ENCODE peak calls at places on chromosome 19, in six cellular contexts. One of them, this sample, is unnamed.
A peak's percentile ranks its signal among the peaks of the same experiment; 100 is the strongest.

GRCh38 chr19:6318772-6319171 is 14.6 kb downstream of the ACER1 start:
- DNase-seq in type B pancreatic cell: no peak
- DNase-seq in cardiac fibroblast: peak; percentile 38
- DNase-seq in fibroblast of lung: no peak
- DNase-seq in neural progenitor cell: no peak
- DNase-seq in mucosa of descending colon: no peak
- DNase-seq in this sample: no peak

GRCh38 chr19:46080561-46080960 is 39.8 kb upstream of the IGFL4 start:
- DNase-seq in type B pancreatic cell: no peak
- DNase-seq in cardiac fibroblast: peak; percentile 93
- DNase-seq in fibroblast of lung: peak; percentile 56
- DNase-seq in neural progenitor cell: no peak
- DNase-seq in mucosa of descending colon: no peak
- DNase-seq in this sample: peak; percentile 88

GRCh38 chr19:41753936-41754529 is 1.3 kb upstream of the CEACAM6 start:
- DNase-seq in type B pancreatic cell: no peak
- DNase-seq in cardiac fibroblast: peak; percentile 48
- DNase-seq in fibroblast of lung: peak; percentile 11
- DNase-seq in neural progenitor cell: peak; percentile 27
- DNase-seq in mucosa of descending colon: peak; percentile 90
- DNase-seq in this sample: no peak

GRCh38 chr19:14198384-14199376 is 7.3 kb downstream of the ADGRL1 start:
- DNase-seq in type B pancreatic cell: no peak
- DNase-seq in cardiac fibroblast: peak; percentile 12
- DNase-seq in fibroblast of lung: peak; percentile 43
- DNase-seq in neural progenitor cell: no peak
- DNase-seq in mucosa of descending colon: no peak
- DNase-seq in this sample: no peak

GRCh38 chr19:44752816-44753618 is 4.5 kb downstream of the BCL3 start:
- DNase-seq in type B pancreatic cell: no peak
- DNase-seq in cardiac fibroblast: peak; percentile 97
- DNase-seq in fibroblast of lung: peak; percentile 98
- DNase-seq in neural progenitor cell: peak; percentile 41
- DNase-seq in mucosa of descending colon: peak; percentile 95
- DNase-seq in this sample: peak; percentile 93

GRCh38 chr19:8449830-8450229 is 5.1 kb downstream of the HNRNPM start:
- DNase-seq in type B pancreatic cell: no peak
- DNase-seq in cardiac fibroblast: no peak
- DNase-seq in fibroblast of lung: no peak
- DNase-seq in neural progenitor cell: peak; percentile 13
- DNase-seq in mucosa of descending colon: no peak
- DNase-seq in this sample: no peak

GRCh38 chr19:55165952-55166529 is 372 bp downstream of the DNAAF3 start:
- DNase-seq in type B pancreatic cell: no peak
- DNase-seq in cardiac fibroblast: peak; percentile 79
- DNase-seq in fibroblast of lung: peak; percentile 78
- DNase-seq in neural progenitor cell: peak; percentile 97
- DNase-seq in mucosa of descending colon: peak; percentile 67
- DNase-seq in this sample: peak; percentile 92

GRCh38 chr19:1163934-1164683 is 10.0 kb downstream of the SBNO2 start:
- DNase-seq in type B pancreatic cell: no peak
- DNase-seq in cardiac fibroblast: no peak
- DNase-seq in fibroblast of lung: no peak
- DNase-seq in neural progenitor cell: no peak
- DNase-seq in mucosa of descending colon: no peak
- DNase-seq in this sample: no peak

GRCh38 chr19:34096020-34096915 is 76.0 kb upstream of the LSM14A start:
- DNase-seq in type B pancreatic cell: no peak
- DNase-seq in cardiac fibroblast: peak; percentile 73
- DNase-seq in fibroblast of lung: peak; percentile 65
- DNase-seq in neural progenitor cell: peak; percentile 80
- DNase-seq in mucosa of descending colon: peak; percentile 9
- DNase-seq in this sample: no peak

GRCh38 chr19:571127-571974 is 1.0 kb upstream of the BSG start:
- DNase-seq in type B pancreatic cell: no peak
- DNase-seq in cardiac fibroblast: peak; percentile 23
- DNase-seq in fibroblast of lung: peak; percentile 40
- DNase-seq in neural progenitor cell: peak; percentile 71
- DNase-seq in mucosa of descending colon: peak; percentile 67
- DNase-seq in this sample: peak; percentile 78

DNA sequence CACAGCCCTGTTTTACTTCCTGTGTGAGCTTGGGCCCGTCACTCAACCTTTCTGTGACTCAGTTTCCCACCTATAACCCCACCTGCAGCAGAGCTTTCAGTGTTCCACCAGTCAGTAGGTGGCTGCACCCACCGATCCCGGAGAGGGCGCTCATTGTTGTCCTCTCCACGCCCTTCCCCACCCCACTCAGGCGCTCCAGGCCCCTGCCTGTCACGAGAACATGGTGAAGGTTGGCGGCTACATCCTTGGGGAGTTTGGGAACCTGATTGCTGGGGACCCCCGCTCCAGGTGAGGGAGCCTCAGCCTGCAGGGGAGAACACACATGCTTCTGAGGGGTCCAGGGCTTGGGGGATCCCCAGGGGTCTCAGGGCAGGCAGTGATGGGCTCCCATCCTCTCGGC is 12.3 kb downstream of the FUZ start:
- DNase-seq in type B pancreatic cell: no peak
- DNase-seq in cardiac fibroblast: no peak
- DNase-seq in fibroblast of lung: no peak
- DNase-seq in neural progenitor cell: no peak
- DNase-seq in mucosa of descending colon: no peak
- DNase-seq in this sample: no peak
- TF ChIP-seq CTCF in type B pancreatic cell: no peak
- TF ChIP-seq CTCF in cardiac fibroblast: no peak
- TF ChIP-seq CTCF in fibroblast of lung: no peak
- TF ChIP-seq CTCF in neural progenitor cell: no peak
- TF ChIP-seq CTCF in mucosa of descending colon: no peak
- TF ChIP-seq CTCF in this sample: no peak

DNA sequence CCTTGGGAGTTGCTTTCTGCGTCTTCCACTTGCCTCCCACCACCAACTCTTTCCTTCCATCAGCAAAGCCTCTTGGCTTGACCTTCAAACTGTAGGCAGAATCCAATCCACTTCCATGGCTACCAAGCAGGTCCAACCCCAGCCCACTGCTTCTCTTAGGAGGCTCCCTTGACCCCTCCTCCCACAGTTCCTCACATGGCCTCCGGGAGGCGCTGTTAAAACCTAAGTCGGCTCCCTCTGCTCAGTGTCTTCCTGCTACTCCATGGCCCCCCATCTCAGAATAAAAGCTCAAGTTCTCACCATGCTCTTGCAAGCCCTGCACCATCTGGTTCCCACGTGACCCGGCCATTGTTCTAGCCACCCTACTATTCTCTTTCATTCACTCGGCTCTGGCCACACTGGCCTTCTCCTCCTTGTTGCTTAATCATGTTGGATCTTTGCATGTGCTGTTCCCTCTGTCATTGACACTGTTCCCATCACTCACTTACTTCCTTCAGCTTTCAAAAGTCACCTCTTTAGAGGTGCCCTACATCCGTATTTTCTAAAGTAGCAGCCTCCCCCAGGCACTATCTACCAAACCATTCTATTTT is 7.5 kb downstream of the IZUMO2 start:
- DNase-seq in type B pancreatic cell: no peak
- DNase-seq in cardiac fibroblast: no peak
- DNase-seq in fibroblast of lung: no peak
- DNase-seq in neural progenitor cell: peak; percentile 9
- DNase-seq in mucosa of descending colon: no peak
- DNase-seq in this sample: no peak
- TF ChIP-seq CTCF in type B pancreatic cell: peak; percentile 46
- TF ChIP-seq CTCF in cardiac fibroblast: no peak
- TF ChIP-seq CTCF in fibroblast of lung: no peak
- TF ChIP-seq CTCF in neural progenitor cell: peak; percentile 29
- TF ChIP-seq CTCF in mucosa of descending colon: no peak
- TF ChIP-seq CTCF in this sample: no peak

GRCh38 chr19:30884146-30884812 is 465.0 kb downstream of the TSHZ3 start:
- DNase-seq in type B pancreatic cell: no peak
- DNase-seq in cardiac fibroblast: no peak
- DNase-seq in fibroblast of lung: no peak
- DNase-seq in neural progenitor cell: no peak
- DNase-seq in mucosa of descending colon: no peak
- DNase-seq in this sample: peak; percentile 60

GRCh38 chr19:30881986-30882385 is 467.2 kb downstream of the TSHZ3 start:
- DNase-seq in type B pancreatic cell: peak; percentile 37
- DNase-seq in cardiac fibroblast: no peak
- DNase-seq in fibroblast of lung: no peak
- DNase-seq in neural progenitor cell: no peak
- DNase-seq in mucosa of descending colon: no peak
- DNase-seq in this sample: no peak

GRCh38 chr19:30883071-30883470 is 466.2 kb downstream of the TSHZ3 start:
- DNase-seq in type B pancreatic cell: no peak
- DNase-seq in cardiac fibroblast: no peak
- DNase-seq in fibroblast of lung: no peak
- DNase-seq in neural progenitor cell: no peak
- DNase-seq in mucosa of descending colon: no peak
- DNase-seq in this sample: no peak

GRCh38 chr19:30881281-30881680 is 468.0 kb downstream of the TSHZ3 start:
- DNase-seq in type B pancreatic cell: no peak
- DNase-seq in cardiac fibroblast: no peak
- DNase-seq in fibroblast of lung: no peak
- DNase-seq in neural progenitor cell: no peak
- DNase-seq in mucosa of descending colon: no peak
- DNase-seq in this sample: no peak

DNA sequence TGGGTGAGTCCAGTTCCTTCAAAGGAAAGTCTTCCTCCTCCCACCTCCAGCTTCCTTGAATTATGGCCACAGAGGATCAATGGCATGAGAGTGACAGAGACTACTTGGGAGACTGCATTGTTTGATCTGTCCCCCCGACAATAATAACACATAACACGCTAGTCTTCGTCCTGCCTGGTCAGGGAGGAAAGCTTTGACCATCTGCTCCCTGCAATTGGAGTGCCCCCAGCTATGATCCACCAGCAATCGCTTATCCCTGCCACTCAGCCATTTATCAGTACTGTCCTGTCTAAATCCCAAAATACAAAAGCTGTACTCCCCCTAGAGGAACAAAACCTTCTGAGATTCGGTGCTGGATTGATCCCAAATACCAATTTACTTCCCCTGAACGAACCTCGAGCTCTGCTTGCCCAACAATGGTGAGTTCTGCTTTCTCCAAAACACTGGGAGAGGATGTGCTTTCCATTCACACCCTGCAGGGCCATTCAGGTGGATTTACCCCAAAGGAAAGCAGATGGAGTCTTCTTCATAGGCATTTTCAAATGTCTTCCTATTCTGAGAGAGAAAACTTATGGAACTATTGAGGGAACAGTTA is 466.7 kb downstream of the TSHZ3 start:
- DNase-seq in type B pancreatic cell: peak; percentile 15
- DNase-seq in cardiac fibroblast: no peak
- DNase-seq in fibroblast of lung: no peak
- DNase-seq in neural progenitor cell: peak; percentile 31
- DNase-seq in mucosa of descending colon: no peak
- DNase-seq in this sample: no peak
- TF ChIP-seq CTCF in type B pancreatic cell: no peak
- TF ChIP-seq CTCF in cardiac fibroblast: no peak
- TF ChIP-seq CTCF in fibroblast of lung: no peak
- TF ChIP-seq CTCF in neural progenitor cell: peak; percentile 22
- TF ChIP-seq CTCF in mucosa of descending colon: no peak
- TF ChIP-seq CTCF in this sample: no peak

DNA sequence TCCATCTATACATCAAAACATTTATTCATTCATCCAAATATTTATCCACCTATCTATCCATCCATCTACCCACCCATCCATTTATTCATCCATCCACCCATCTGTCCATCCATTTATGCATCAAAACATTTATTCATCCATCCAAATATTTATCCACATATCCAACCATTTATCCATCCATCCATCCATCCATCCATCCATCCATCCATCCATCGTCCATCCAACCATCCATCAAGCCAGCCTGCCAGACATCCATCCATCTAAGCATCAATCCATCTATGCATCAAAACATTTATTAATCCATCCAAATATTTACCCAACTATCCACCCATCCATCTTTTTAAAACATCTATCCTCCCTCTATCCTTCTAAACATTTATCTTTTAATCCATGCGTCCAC is 62.2 kb downstream of the UNC13A start:
- DNase-seq in type B pancreatic cell: no peak
- DNase-seq in cardiac fibroblast: no peak
- DNase-seq in fibroblast of lung: no peak
- DNase-seq in neural progenitor cell: no peak
- DNase-seq in mucosa of descending colon: no peak
- DNase-seq in this sample: no peak
- TF ChIP-seq CTCF in type B pancreatic cell: no peak
- TF ChIP-seq CTCF in cardiac fibroblast: no peak
- TF ChIP-seq CTCF in fibroblast of lung: no peak
- TF ChIP-seq CTCF in neural progenitor cell: no peak
- TF ChIP-seq CTCF in mucosa of descending colon: no peak
- TF ChIP-seq CTCF in this sample: no peak

GRCh38 chr19:47284324-47284899 is 9.7 kb downstream of the INAFM1 start:
- DNase-seq in type B pancreatic cell: no peak
- DNase-seq in cardiac fibroblast: peak; percentile 75
- DNase-seq in fibroblast of lung: peak; percentile 70
- DNase-seq in neural progenitor cell: peak; percentile 61
- DNase-seq in mucosa of descending colon: peak; percentile 83
- DNase-seq in this sample: no peak

GRCh38 chr19:47275866-47276461 is 1.3 kb downstream of the INAFM1 start:
- DNase-seq in type B pancreatic cell: no peak
- DNase-seq in cardiac fibroblast: peak; percentile 78
- DNase-seq in fibroblast of lung: peak; percentile 42
- DNase-seq in neural progenitor cell: no peak
- DNase-seq in mucosa of descending colon: no peak
- DNase-seq in this sample: no peak

GRCh38 chr19:47274891-47275865 is 493 bp downstream of the INAFM1 start:
- DNase-seq in type B pancreatic cell: no peak
- DNase-seq in cardiac fibroblast: peak; percentile 31
- DNase-seq in fibroblast of lung: no peak
- DNase-seq in neural progenitor cell: peak; percentile 72
- DNase-seq in mucosa of descending colon: peak; percentile 46
- DNase-seq in this sample: no peak

GRCh38 chr19:47283405-47284059 is 8.8 kb downstream of the INAFM1 start:
- DNase-seq in type B pancreatic cell: no peak
- DNase-seq in cardiac fibroblast: peak; percentile 35
- DNase-seq in fibroblast of lung: no peak
- DNase-seq in neural progenitor cell: no peak
- DNase-seq in mucosa of descending colon: no peak
- DNase-seq in this sample: no peak

DNA sequence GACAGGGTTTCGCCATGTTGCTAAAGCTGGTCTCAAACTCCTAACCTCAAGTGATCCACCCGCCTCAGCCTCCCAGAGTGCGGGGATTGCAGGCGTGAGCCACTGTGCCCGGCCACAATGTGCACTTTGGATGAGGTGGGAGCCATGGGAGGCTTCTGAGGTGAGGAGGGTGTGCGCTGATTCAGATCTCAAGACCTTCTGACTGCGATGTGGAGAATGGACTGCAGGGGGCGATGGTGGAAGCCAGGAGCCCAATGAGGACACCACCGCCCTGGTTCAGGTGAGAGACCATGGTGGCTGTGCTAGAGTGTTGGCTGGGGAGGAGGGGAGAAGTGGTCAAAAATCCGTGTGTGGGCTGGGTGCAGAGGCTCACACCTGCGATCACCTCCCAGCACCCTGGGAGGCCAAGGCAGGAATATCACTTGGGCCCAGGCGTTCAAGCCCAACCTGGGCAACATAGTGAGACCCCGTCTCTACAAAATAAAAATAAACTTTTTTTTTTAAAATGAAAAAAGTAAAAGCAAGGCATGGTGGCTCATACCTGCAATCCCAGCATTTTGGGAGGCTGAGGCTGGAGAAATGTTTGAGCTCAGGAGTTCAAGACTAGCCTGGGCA is 5.6 kb downstream of the INAFM1 start:
- DNase-seq in type B pancreatic cell: no peak
- DNase-seq in cardiac fibroblast: peak; percentile 41
- DNase-seq in fibroblast of lung: no peak
- DNase-seq in neural progenitor cell: peak; percentile 46
- DNase-seq in mucosa of descending colon: peak; percentile 65
- DNase-seq in this sample: no peak
- TF ChIP-seq CTCF in type B pancreatic cell: peak; percentile 66
- TF ChIP-seq CTCF in cardiac fibroblast: peak; percentile 60
- TF ChIP-seq CTCF in fibroblast of lung: peak; percentile 39
- TF ChIP-seq CTCF in neural progenitor cell: peak; percentile 45
- TF ChIP-seq CTCF in mucosa of descending colon: peak; percentile 17
- TF ChIP-seq CTCF in this sample: peak; percentile 50

This sample was measured in osteocyte.